ENCODE peak calls at places on chromosomes 1 and 21, in five cellular contexts. T, W, C, R and M are unnamed samples. For H3K36me3 and H3K9me3, the result is how much of the 10 kb centered on the place peaks cover.

GRCh38 chr1:153624965-153625611 is 2.2 kb downstream of the S100A13 start:
- DNase-seq in W (no peak), C (no peak), R (no peak), T (no peak), M (no peak)

GRCh38 chr21:33023574-33024277 is 2.0 kb upstream of the OLIG2 start:
- DNase-seq in R (no peak), C (no peak), T (no peak), W (no peak), M (no peak)

GRCh38 chr1:165679282-165680036 is 18.9 kb downstream of the ALDH9A1 start:
- DNase-seq in R (peak), W (no peak), C (no peak), T (no peak), M (no peak)

GRCh38 chr1:204472660-204473059 is 21.9 kb downstream of the PIK3C2B start:
- DNase-seq in R (no peak), W (no peak), T (no peak), C (no peak), M (no peak)

GRCh38 chr1:79235221-79236002 is 228.9 kb upstream of the ADGRL4 start:
- DNase-seq in R (peak), W (no peak), C (no peak), T (no peak), M (no peak)

GRCh38 chr1:64231153-64231552 is 27.7 kb downstream of the UBE2U start:
- DNase-seq in T (no peak), R (peak), C (no peak), W (no peak), M (no peak)

GRCh38 chr1:233281711-233282581 is 13.6 kb downstream of the PCNX2 start:
- DNase-seq in T (no peak), C (no peak), W (peak), R (peak), M (no peak)

GRCh38 chr1:55062801-55063561 is 23.6 kb downstream of the PCSK9 start:
- DNase-seq in W (no peak), R (no peak), T (no peak), C (peak), M (no peak)

GRCh38 chr1:63326473-63327380 is 4.4 kb downstream of the FOXD3 start:
- DNase-seq in W (no peak), C (no peak), R (no peak), T (no peak), M (no peak)

GRCh38 chr1:89540406-89540970 is 15.9 kb downstream of the LRRC8B start:
- DNase-seq in T (no peak), W (no peak), C (peak), R (no peak), M (no peak)

GRCh38 chr1:14352897-14353296 is 245.6 kb upstream of the KAZN start:
- DNase-seq in C (no peak), T (no peak), R (no peak), W (no peak), M (no peak)

GRCh38 chr1:220943319-220943718 is 64.1 kb downstream of the HLX start:
- DNase-seq in C (no peak), W (peak), T (no peak), R (no peak), M (no peak)

GRCh38 chr21:42113926-42114409 is 42.9 kb downstream of the UMODL1 start:
- DNase-seq in W (no peak), T (no peak), C (no peak), R (peak), M (peak)

GRCh38 chr1:167509587-167509986 is 8.7 kb downstream of the CD247 start:
- DNase-seq in W (no peak), R (no peak), C (no peak), T (no peak), M (no peak)

GRCh38 chr1:226722901-226723639 is 16.0 kb downstream of the ITPKB start:
- DNase-seq in R (no peak), W (no peak), T (no peak), C (no peak), M (no peak)

GRCh38 chr1:197737916-197738315 is 37.4 kb downstream of the DENND1B start:
- DNase-seq in T (no peak), C (no peak), W (no peak), R (no peak), M (no peak)

GRCh38 chr1:167601442-167602380 is 28.3 kb upstream of the RCSD1 start:
- DNase-seq in T (peak), W (no peak), C (no peak), R (no peak), M (peak)

GRCh38 chr1:80917225-80917624 is 883.5 kb upstream of the ADGRL2 start:
- DNase-seq in C (no peak), W (no peak), R (no peak), T (no peak), M (no peak)

GRCh38 chr1:68255301-68255700 is 23.0 kb upstream of the WLS start:
- DNase-seq in C (no peak), R (no peak), T (no peak), W (no peak), M (no peak)

GRCh38 chr21:42836402-42836666 is 43.0 kb downstream of the WDR4 start:
- DNase-seq in T (no peak), R (no peak), C (no peak), W (no peak), M (no peak)

GRCh38 chr21:26170471-26171309 is at the start of gene APP:
- DNase-seq in T (no peak), R (peak), C (peak), W (peak), M (peak)

GRCh38 chr1:205689479-205689878 is 9.2 kb upstream of the SLC45A3 start:
- DNase-seq in C (peak), T (no peak), W (no peak), R (no peak), M (no peak)

GRCh38 chr1:110050602-110051261 is 16.3 kb downstream of the STRIP1 start:
- DNase-seq in W (no peak), T (no peak), C (no peak), R (no peak), M (peak)

GRCh38 chr1:77977989-77978292 is 931 bp downstream of the FUBP1 start:
- DNase-seq in R (no peak), T (no peak), C (no peak), W (no peak), M (no peak)

GRCh38 chr21:31630062-31630711 is 29.3 kb upstream of the SOD1 start:
- DNase-seq in W (no peak), T (no peak), R (peak), C (peak), M (no peak)

GRCh38 chr21:44437696-44438431 is 17.4 kb upstream of the LRRC3 start:
- DNase-seq in R (no peak), T (no peak), C (no peak), W (no peak), M (peak)

GRCh38 chr1:241499910-241500309 is 19.6 kb downstream of the FH start:
- DNase-seq in W (peak), R (peak), T (peak), C (no peak), M (no peak)

GRCh38 chr1:175269151-175269550 is 76.6 kb upstream of the KIAA0040 start:
- DNase-seq in C (no peak), T (no peak), R (peak), W (peak), M (no peak)

GRCh38 chr1:84988588-84988987 is 8.3 kb downstream of the MCOLN2 start:
- DNase-seq in C (no peak), R (no peak), W (no peak), T (no peak), M (no peak)

GRCh38 chr1:153344718-153345025 is 4.0 kb downstream of the PGLYRP4 start:
- DNase-seq in R (no peak), W (no peak), T (no peak), C (no peak), M (no peak)

GRCh38 chr1:81670286-81670685 is 130.4 kb upstream of the ADGRL2 start:
- DNase-seq in T (no peak), R (peak), W (no peak), C (no peak), M (no peak)

GRCh38 chr1:6536291-6536690 is 18.0 kb downstream of the NOL9 start:
- DNase-seq in T (peak), W (no peak), C (no peak), R (no peak), M (no peak)
- H3K36me3 ChIP-seq in T (under half), W (under half), C (half or more), R (half or more), M (under half)

GRCh38 chr21:24552491-24552890 is 1054.8 kb downstream of the MRPL39 start:
- DNase-seq in R (no peak), C (no peak), T (no peak), W (no peak), M (no peak)
- H3K9me3 ChIP-seq in R (under half), C (under half), T (under half), W (under half), M (under half)

GRCh38 chr1:107767156-107767582 is 197.8 kb downstream of the VAV3 start:
- DNase-seq in R (no peak), W (no peak), T (no peak), C (no peak), M (no peak)
- H3K36me3 ChIP-seq in R (under half), W (under half), T (under half), C (under half), M (under half)

GRCh38 chr1:44884746-44885145 is 41.7 kb upstream of the PTCH2 start:
- DNase-seq in W (no peak), T (no peak), C (no peak), R (no peak), M (no peak)
- H3K9me3 ChIP-seq in W (under half), T (under half), C (under half), R (under half), M (under half)

GRCh38 chr1:17635276-17635675 is 95.8 kb downstream of the ARHGEF10L start:
- DNase-seq in T (no peak), W (no peak), R (no peak), C (no peak), M (no peak)
- H3K36me3 ChIP-seq in T (under half), W (under half), R (under half), C (under half), M (under half)

DNA sequence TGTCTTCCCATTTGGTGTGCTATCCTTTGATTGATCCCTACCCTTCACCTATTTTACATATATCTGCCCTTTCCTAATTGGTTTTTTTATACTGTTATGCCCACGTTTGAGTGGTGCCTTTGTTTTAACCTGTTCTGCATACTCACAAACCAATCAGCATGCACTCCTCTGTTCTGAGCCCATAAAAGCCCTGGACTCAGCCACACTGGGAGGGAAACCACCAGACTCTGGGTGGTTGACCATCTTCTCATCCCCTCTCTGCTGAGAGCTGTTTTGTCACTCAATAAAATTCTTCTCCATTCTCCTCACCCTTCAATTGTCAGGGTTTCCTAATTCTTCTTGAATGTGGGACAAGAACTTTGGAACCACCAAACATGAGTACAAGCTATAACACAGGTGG is 989.8 kb downstream of the ADGRL2 start:
- DNase-seq in C (no peak), T (no peak), W (no peak), R (no peak), M (no peak)
- H3K9me3 ChIP-seq in C (under half), T (under half), W (under half), R (under half), M (under half)

GRCh38 chr1:223747838-223748335 is 35.5 kb downstream of the CAPN2 start:
- DNase-seq in R (peak), C (no peak), W (no peak), T (no peak), M (no peak)

GRCh38 chr1:223748773-223749733 is 36.7 kb downstream of the CAPN2 start:
- DNase-seq in T (peak), C (no peak), R (peak), W (peak), M (peak)

GRCh38 chr1:223748405-223748772 is 36.0 kb downstream of the CAPN2 start:
- DNase-seq in W (no peak), T (no peak), R (peak), C (no peak), M (peak)

GRCh38 chr1:223742861-223743517 is 30.6 kb downstream of the CAPN2 start:
- DNase-seq in T (no peak), R (no peak), C (no peak), W (no peak), M (no peak)

GRCh38 chr1:223745731-223746130 is 33.4 kb downstream of the CAPN2 start:
- DNase-seq in W (no peak), R (no peak), C (no peak), T (no peak), M (no peak)
- H3K36me3 ChIP-seq in W (under half), R (half or more), C (half or more), T (under half), M (under half)

GRCh38 chr1:247184254-247184653 is 12.4 kb upstream of the ZNF124 start:
- DNase-seq in C (no peak), W (no peak), T (no peak), R (no peak), M (no peak)

GRCh38 chr1:247193958-247194357 is 22.1 kb upstream of the ZNF124 start:
- DNase-seq in R (no peak), T (no peak), C (no peak), W (no peak), M (no peak)

DNA sequence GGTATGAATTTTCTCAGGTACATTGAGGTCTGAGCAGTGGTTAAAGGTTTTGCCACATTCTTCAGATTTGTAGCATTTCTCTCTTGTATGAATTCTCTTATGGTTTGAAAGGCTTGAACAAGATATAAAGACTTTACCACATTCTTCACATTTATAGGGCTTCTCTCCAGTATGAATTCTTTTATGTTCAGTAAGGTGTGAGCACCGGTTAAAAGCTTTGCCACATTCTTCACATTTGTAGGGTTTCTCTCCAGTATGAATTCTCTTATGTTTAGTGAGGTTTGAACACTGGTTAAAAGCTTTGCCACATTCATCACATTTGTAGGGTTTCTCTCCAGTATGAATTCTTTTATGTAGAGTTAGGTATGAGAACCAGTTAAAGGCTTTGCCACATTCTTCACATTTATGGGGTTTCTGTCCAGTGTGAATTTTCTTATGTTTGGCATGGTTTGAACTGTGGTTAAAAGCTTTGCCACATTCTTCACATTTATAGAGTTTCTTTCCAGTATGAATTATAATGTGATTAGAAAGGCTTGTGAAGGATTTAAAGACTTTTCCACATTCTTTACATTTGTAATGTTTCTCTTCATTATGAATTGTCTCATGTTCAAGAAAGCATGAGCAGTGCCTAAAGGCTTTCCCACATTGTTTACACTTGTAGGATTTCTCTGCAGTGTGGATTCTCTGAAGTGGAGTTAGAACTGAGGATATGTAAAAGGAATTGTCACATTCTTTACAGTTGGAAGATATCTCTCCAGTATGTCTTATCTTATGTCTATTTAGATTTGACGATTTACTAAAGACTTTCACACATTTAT is 18.4 kb upstream of the ZNF124 start:
- DNase-seq in T (no peak), W (no peak), R (no peak), C (no peak), M (no peak)
- H3K9me3 ChIP-seq in T (under half), W (under half), R (half or more), C (under half), M (half or more)

GRCh38 chr1:19163261-19163660 is 46.8 kb downstream of the UBR4 start:
- DNase-seq in R (peak), W (no peak), C (no peak), T (no peak), M (no peak)

GRCh38 chr1:19157653-19158052 is 52.4 kb downstream of the UBR4 start:
- DNase-seq in T (no peak), C (no peak), R (no peak), W (no peak), M (no peak)

GRCh38 chr1:19156676-19157075 is 53.4 kb downstream of the UBR4 start:
- DNase-seq in T (no peak), C (no peak), R (peak), W (no peak), M (peak)

GRCh38 chr1:19164274-19165015 is 45.6 kb downstream of the UBR4 start:
- DNase-seq in W (no peak), T (no peak), R (peak), C (no peak), M (no peak)

GRCh38 chr1:19160831-19161230 is 49.2 kb downstream of the UBR4 start:
- DNase-seq in C (no peak), R (no peak), T (no peak), W (no peak), M (no peak)
- H3K36me3 ChIP-seq in C (half or more), R (half or more), T (half or more), W (under half), M (half or more)

DNA sequence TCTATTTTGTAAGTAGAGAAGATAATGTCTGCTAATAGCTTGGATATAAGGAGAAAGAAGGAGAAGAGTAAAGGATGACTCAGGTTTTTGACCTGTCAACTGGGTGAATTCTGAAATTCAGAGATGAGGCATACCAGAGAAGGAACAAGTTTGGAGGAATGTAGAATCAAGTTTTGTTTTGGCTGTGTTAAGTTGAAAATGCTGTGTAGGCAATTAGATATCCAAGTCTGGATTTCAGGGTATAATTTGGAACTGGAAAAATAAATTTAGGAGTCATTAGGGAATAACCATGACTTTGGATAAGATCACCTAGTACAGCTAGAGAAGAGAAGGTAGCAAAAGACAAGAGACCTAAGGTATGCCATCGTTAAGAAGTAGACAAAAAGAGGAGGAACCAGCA is 22.4 kb upstream of the GNG4 start:
- DNase-seq in C (no peak), W (no peak), R (no peak), T (no peak), M (no peak)
- H3K9me3 ChIP-seq in C (under half), W (under half), R (under half), T (under half), M (under half)